ENCODE peak calls at places on chromosomes 4 and X, in ten cellular contexts. One of them, this sample, is unnamed.

GRCh38 chr4:139576219-139576618 is 20.2 kb upstream of the SETD7 start:
- DNase-seq in ascending aorta: no peak
- DNase-seq in esophagus squamous epithelium: no peak
- DNase-seq in CD8-positive, alpha-beta T cell: no peak
- DNase-seq in psoas muscle: no peak
- DNase-seq in left ventricle myocardium inferior: no peak
- DNase-seq in heart right ventricle: no peak
- DNase-seq in Peyer's patch: no peak
- DNase-seq in tibial nerve: no peak
- DNase-seq in thoracic aorta: no peak
- DNase-seq in this sample: no peak

GRCh38 chr4:5747746-5748365 is 36.9 kb downstream of the EVC start:
- DNase-seq in CD8-positive, alpha-beta T cell: no peak
- DNase-seq in thoracic aorta: no peak
- DNase-seq in tibial nerve: no peak
- DNase-seq in psoas muscle: no peak
- DNase-seq in left ventricle myocardium inferior: no peak
- DNase-seq in Peyer's patch: no peak
- DNase-seq in ascending aorta: peak; percentile 59
- DNase-seq in esophagus squamous epithelium: no peak
- DNase-seq in heart right ventricle: peak; percentile 53
- DNase-seq in this sample: no peak

GRCh38 chr4:37446016-37446415 is 201.5 kb downstream of the NWD2 start:
- DNase-seq in ascending aorta: no peak
- DNase-seq in tibial nerve: no peak
- DNase-seq in psoas muscle: no peak
- DNase-seq in Peyer's patch: no peak
- DNase-seq in heart right ventricle: no peak
- DNase-seq in CD8-positive, alpha-beta T cell: no peak
- DNase-seq in left ventricle myocardium inferior: no peak
- DNase-seq in esophagus squamous epithelium: no peak
- DNase-seq in thoracic aorta: no peak
- DNase-seq in this sample: no peak

GRCh38 chrX:47662144-47662657 is 3.2 kb upstream of the UXT start:
- DNase-seq in Peyer's patch: no peak
- DNase-seq in esophagus squamous epithelium: no peak
- DNase-seq in thoracic aorta: no peak
- DNase-seq in left ventricle myocardium inferior: no peak
- DNase-seq in tibial nerve: no peak
- DNase-seq in psoas muscle: no peak
- DNase-seq in ascending aorta: no peak
- DNase-seq in CD8-positive, alpha-beta T cell: no peak
- DNase-seq in heart right ventricle: no peak
- DNase-seq in this sample: no peak

GRCh38 chrX:42442745-42443144 is 335.2 kb downstream of the PPP1R2C start:
- DNase-seq in CD8-positive, alpha-beta T cell: no peak
- DNase-seq in tibial nerve: no peak
- DNase-seq in ascending aorta: no peak
- DNase-seq in esophagus squamous epithelium: no peak
- DNase-seq in heart right ventricle: no peak
- DNase-seq in thoracic aorta: no peak
- DNase-seq in psoas muscle: no peak
- DNase-seq in left ventricle myocardium inferior: no peak
- DNase-seq in Peyer's patch: no peak
- DNase-seq in this sample: no peak

GRCh38 chr4:25535278-25535677 is 120.4 kb upstream of the SLC34A2 start:
- DNase-seq in psoas muscle: no peak
- DNase-seq in ascending aorta: no peak
- DNase-seq in thoracic aorta: no peak
- DNase-seq in Peyer's patch: no peak
- DNase-seq in heart right ventricle: no peak
- DNase-seq in esophagus squamous epithelium: no peak
- DNase-seq in left ventricle myocardium inferior: no peak
- DNase-seq in CD8-positive, alpha-beta T cell: no peak
- DNase-seq in tibial nerve: no peak
- DNase-seq in this sample: no peak

GRCh38 chr4:30718889-30719252 is 1.3 kb upstream of the PCDH7 start:
- DNase-seq in esophagus squamous epithelium: no peak
- DNase-seq in tibial nerve: no peak
- DNase-seq in heart right ventricle: peak; percentile 10
- DNase-seq in left ventricle myocardium inferior: no peak
- DNase-seq in Peyer's patch: no peak
- DNase-seq in psoas muscle: no peak
- DNase-seq in CD8-positive, alpha-beta T cell: no peak
- DNase-seq in thoracic aorta: no peak
- DNase-seq in ascending aorta: no peak
- DNase-seq in this sample: peak; percentile 1

GRCh38 chr4:156976147-156976546 is 4.5 kb upstream of the PDGFC start:
- DNase-seq in left ventricle myocardium inferior: no peak
- DNase-seq in thoracic aorta: no peak
- DNase-seq in Peyer's patch: no peak
- DNase-seq in heart right ventricle: no peak
- DNase-seq in esophagus squamous epithelium: no peak
- DNase-seq in ascending aorta: no peak
- DNase-seq in psoas muscle: no peak
- DNase-seq in tibial nerve: no peak
- DNase-seq in CD8-positive, alpha-beta T cell: no peak
- DNase-seq in this sample: no peak

GRCh38 chr4:31365006-31365690 is 645.0 kb downstream of the PCDH7 start:
- DNase-seq in esophagus squamous epithelium: no peak
- DNase-seq in thoracic aorta: no peak
- DNase-seq in heart right ventricle: no peak
- DNase-seq in tibial nerve: no peak
- DNase-seq in ascending aorta: no peak
- DNase-seq in Peyer's patch: no peak
- DNase-seq in left ventricle myocardium inferior: no peak
- DNase-seq in psoas muscle: no peak
- DNase-seq in CD8-positive, alpha-beta T cell: no peak
- DNase-seq in this sample: no peak

GRCh38 chr4:13559414-13559813 is 15.1 kb upstream of the NKX3-2 start:
- DNase-seq in left ventricle myocardium inferior: no peak
- DNase-seq in Peyer's patch: no peak
- DNase-seq in esophagus squamous epithelium: no peak
- DNase-seq in psoas muscle: no peak
- DNase-seq in CD8-positive, alpha-beta T cell: no peak
- DNase-seq in tibial nerve: no peak
- DNase-seq in ascending aorta: no peak
- DNase-seq in thoracic aorta: no peak
- DNase-seq in heart right ventricle: no peak
- DNase-seq in this sample: no peak

GRCh38 chrX:51098046-51098445 is 187.5 kb downstream of the BMP15 start:
- DNase-seq in esophagus squamous epithelium: no peak
- DNase-seq in CD8-positive, alpha-beta T cell: no peak
- DNase-seq in thoracic aorta: no peak
- DNase-seq in Peyer's patch: no peak
- DNase-seq in psoas muscle: no peak
- DNase-seq in ascending aorta: no peak
- DNase-seq in left ventricle myocardium inferior: no peak
- DNase-seq in tibial nerve: no peak
- DNase-seq in heart right ventricle: no peak
- DNase-seq in this sample: no peak

GRCh38 chr4:57099363-57099762 is 10.8 kb downstream of the IGFBP7 start:
- DNase-seq in ascending aorta: no peak
- DNase-seq in esophagus squamous epithelium: no peak
- DNase-seq in heart right ventricle: no peak
- DNase-seq in thoracic aorta: no peak
- DNase-seq in psoas muscle: no peak
- DNase-seq in left ventricle myocardium inferior: no peak
- DNase-seq in tibial nerve: no peak
- DNase-seq in Peyer's patch: no peak
- DNase-seq in CD8-positive, alpha-beta T cell: no peak
- DNase-seq in this sample: no peak

GRCh38 chr4:57100979-57101629 is 9.1 kb downstream of the IGFBP7 start:
- DNase-seq in thoracic aorta: no peak
- DNase-seq in tibial nerve: no peak
- DNase-seq in psoas muscle: no peak
- DNase-seq in heart right ventricle: no peak
- DNase-seq in esophagus squamous epithelium: no peak
- DNase-seq in Peyer's patch: no peak
- DNase-seq in left ventricle myocardium inferior: no peak
- DNase-seq in CD8-positive, alpha-beta T cell: no peak
- DNase-seq in ascending aorta: no peak
- DNase-seq in this sample: no peak

GRCh38 chr4:57104706-57105560 is 5.3 kb downstream of the IGFBP7 start:
- DNase-seq in heart right ventricle: no peak
- DNase-seq in tibial nerve: no peak
- DNase-seq in CD8-positive, alpha-beta T cell: no peak
- DNase-seq in ascending aorta: no peak
- DNase-seq in psoas muscle: no peak
- DNase-seq in left ventricle myocardium inferior: no peak
- DNase-seq in esophagus squamous epithelium: no peak
- DNase-seq in thoracic aorta: no peak
- DNase-seq in Peyer's patch: no peak
- DNase-seq in this sample: no peak

GRCh38 chr4:57103051-57103450 is 7.1 kb downstream of the IGFBP7 start:
- DNase-seq in CD8-positive, alpha-beta T cell: no peak
- DNase-seq in psoas muscle: peak; percentile 57
- DNase-seq in heart right ventricle: peak; percentile 57
- DNase-seq in thoracic aorta: no peak
- DNase-seq in Peyer's patch: no peak
- DNase-seq in esophagus squamous epithelium: no peak
- DNase-seq in tibial nerve: no peak
- DNase-seq in left ventricle myocardium inferior: peak; percentile 53
- DNase-seq in ascending aorta: no peak
- DNase-seq in this sample: no peak

GRCh38 chr4:57102050-57102564 is 8.1 kb downstream of the IGFBP7 start:
- DNase-seq in CD8-positive, alpha-beta T cell: no peak
- DNase-seq in esophagus squamous epithelium: no peak
- DNase-seq in left ventricle myocardium inferior: peak; percentile 57
- DNase-seq in psoas muscle: peak; percentile 67
- DNase-seq in thoracic aorta: peak; percentile 45
- DNase-seq in heart right ventricle: peak; percentile 92
- DNase-seq in ascending aorta: no peak
- DNase-seq in tibial nerve: peak; percentile 43
- DNase-seq in Peyer's patch: no peak
- DNase-seq in this sample: no peak
- H3K36me3 ChIP-seq in CD8-positive, alpha-beta T cell: no peaks in the 10 kb centered on the region
- H3K36me3 ChIP-seq in esophagus squamous epithelium: no peaks in the 10 kb centered on the region
- H3K36me3 ChIP-seq in left ventricle myocardium inferior: no peaks in the 10 kb centered on the region
- H3K36me3 ChIP-seq in psoas muscle: no peaks in the 10 kb centered on the region
- H3K36me3 ChIP-seq in thoracic aorta: no peaks in the 10 kb centered on the region
- H3K36me3 ChIP-seq in heart right ventricle: peaks cover 10% of the 10 kb centered on the region
- H3K36me3 ChIP-seq in ascending aorta: no peaks in the 10 kb centered on the region
- H3K36me3 ChIP-seq in tibial nerve: no peaks in the 10 kb centered on the region
- H3K36me3 ChIP-seq in Peyer's patch: no peaks in the 10 kb centered on the region
- H3K36me3 ChIP-seq in this sample: no peaks in the 10 kb centered on the region

DNA sequence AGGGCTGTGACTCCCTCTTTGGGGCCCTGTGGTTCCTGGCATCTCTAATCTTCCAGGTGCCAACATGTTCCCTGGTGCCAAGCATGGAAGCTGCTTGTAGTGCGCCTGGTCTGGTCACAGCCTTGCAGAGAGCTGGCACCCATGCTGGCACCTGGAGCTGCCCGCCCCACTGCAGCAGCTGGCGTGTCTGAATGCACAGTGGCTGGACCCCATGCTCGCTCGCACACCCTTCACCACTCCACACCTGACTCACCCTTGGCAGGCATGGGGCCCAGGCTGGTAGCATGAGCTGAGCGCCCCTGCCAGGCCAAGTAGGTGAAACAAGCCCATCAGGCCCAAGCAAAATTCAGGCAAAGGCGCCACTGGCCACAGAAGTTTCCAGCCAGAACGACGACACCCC is 119.1 kb downstream of the DNAAF6 start:
- DNase-seq in heart right ventricle: no peak
- DNase-seq in Peyer's patch: no peak
- DNase-seq in thoracic aorta: no peak
- DNase-seq in ascending aorta: no peak
- DNase-seq in tibial nerve: no peak
- DNase-seq in esophagus squamous epithelium: no peak
- DNase-seq in psoas muscle: no peak
- DNase-seq in CD8-positive, alpha-beta T cell: no peak
- DNase-seq in left ventricle myocardium inferior: no peak
- DNase-seq in this sample: no peak
- TF ChIP-seq CTCF in heart right ventricle: no peak
- TF ChIP-seq CTCF in Peyer's patch: no peak
- TF ChIP-seq CTCF in thoracic aorta: no peak
- TF ChIP-seq CTCF in ascending aorta: no peak
- TF ChIP-seq CTCF in tibial nerve: no peak
- TF ChIP-seq CTCF in esophagus squamous epithelium: no peak
- TF ChIP-seq CTCF in psoas muscle: no peak
- TF ChIP-seq CTCF in CD8-positive, alpha-beta T cell: no peak
- TF ChIP-seq CTCF in left ventricle myocardium inferior: no peak
- TF ChIP-seq CTCF in this sample: no peak

GRCh38 chr4:56914336-56914735 is 6.6 kb downstream of the REST start:
- DNase-seq in heart right ventricle: no peak
- DNase-seq in tibial nerve: no peak
- DNase-seq in ascending aorta: no peak
- DNase-seq in thoracic aorta: no peak
- DNase-seq in CD8-positive, alpha-beta T cell: no peak
- DNase-seq in esophagus squamous epithelium: no peak
- DNase-seq in psoas muscle: no peak
- DNase-seq in Peyer's patch: no peak
- DNase-seq in left ventricle myocardium inferior: no peak
- DNase-seq in this sample: no peak
- H3K36me3 ChIP-seq in heart right ventricle: peaks cover 55% of the 10 kb centered on the region
- H3K36me3 ChIP-seq in tibial nerve: no peaks in the 10 kb centered on the region
- H3K36me3 ChIP-seq in ascending aorta: peaks cover 4% of the 10 kb centered on the region
- H3K36me3 ChIP-seq in thoracic aorta: no peaks in the 10 kb centered on the region
- H3K36me3 ChIP-seq in CD8-positive, alpha-beta T cell: no peaks in the 10 kb centered on the region
- H3K36me3 ChIP-seq in esophagus squamous epithelium: no peaks in the 10 kb centered on the region
- H3K36me3 ChIP-seq in psoas muscle: no peaks in the 10 kb centered on the region
- H3K36me3 ChIP-seq in Peyer's patch: no peaks in the 10 kb centered on the region
- H3K36me3 ChIP-seq in left ventricle myocardium inferior: peaks cover 7% of the 10 kb centered on the region
- H3K36me3 ChIP-seq in this sample: no peaks in the 10 kb centered on the region

GRCh38 chr4:174657472-174657871 is 135.2 kb upstream of the HPGD start:
- DNase-seq in ascending aorta: no peak
- DNase-seq in tibial nerve: no peak
- DNase-seq in heart right ventricle: no peak
- DNase-seq in psoas muscle: no peak
- DNase-seq in Peyer's patch: no peak
- DNase-seq in esophagus squamous epithelium: no peak
- DNase-seq in thoracic aorta: no peak
- DNase-seq in CD8-positive, alpha-beta T cell: no peak
- DNase-seq in left ventricle myocardium inferior: no peak
- DNase-seq in this sample: no peak
- TF ChIP-seq CTCF in ascending aorta: no peak
- TF ChIP-seq CTCF in tibial nerve: no peak
- TF ChIP-seq CTCF in heart right ventricle: no peak
- TF ChIP-seq CTCF in psoas muscle: no peak
- TF ChIP-seq CTCF in Peyer's patch: no peak
- TF ChIP-seq CTCF in esophagus squamous epithelium: no peak
- TF ChIP-seq CTCF in thoracic aorta: no peak
- TF ChIP-seq CTCF in CD8-positive, alpha-beta T cell: no peak
- TF ChIP-seq CTCF in left ventricle myocardium inferior: no peak
- TF ChIP-seq CTCF in this sample: no peak

This sample was measured in GM06990.